ENCODE peak calls at places on chromosomes 16 and 17, in eight cellular contexts. N, Q, W, P, Z, R, Y and K are unnamed samples.

GRCh38 chr16:46897471-46897870 is 13.3 kb downstream of the GPT2 start:
- DNase-seq in N (no peak), Q (no peak), W (no peak), P (no peak), Z (no peak), R (no peak), Y (no peak), K (no peak)

GRCh38 chr17:48612456-48612853 is 1.6 kb upstream of the HOXB7 start:
- DNase-seq in N (no peak), Q (peak), W (no peak), P (no peak), Z (no peak), R (no peak), Y (no peak), K (no peak)

GRCh38 chr16:31440511-31441184 is 1.9 kb downstream of the ZNF843 start:
- DNase-seq in N (no peak), Q (no peak), W (no peak), P (no peak), Z (no peak), R (peak), Y (no peak), K (no peak)

GRCh38 chr16:57807968-57808528 is 5.8 kb upstream of the KIFC3 start:
- DNase-seq in N (peak), Q (peak), W (no peak), P (peak), Z (no peak), R (peak), Y (peak), K (peak)

GRCh38 chr17:1094591-1094990 is 85.2 kb downstream of the ABR start:
- DNase-seq in N (no peak), Q (no peak), W (no peak), P (no peak), Z (no peak), R (no peak), Y (no peak), K (no peak)

GRCh38 chr17:37138726-37139125 is 190.0 kb downstream of the AATF start:
- DNase-seq in N (no peak), Q (no peak), W (no peak), P (no peak), Z (no peak), R (no peak), Y (no peak), K (no peak)

GRCh38 chr16:55717326-55717725 is 61.5 kb downstream of the SLC6A2 start:
- DNase-seq in N (no peak), Q (no peak), W (no peak), P (no peak), Z (no peak), R (no peak), Y (no peak), K (no peak)

GRCh38 chr16:51951668-51952298 is 595.2 kb downstream of the TOX3 start:
- DNase-seq in N (no peak), Q (peak), W (no peak), P (no peak), Z (no peak), R (no peak), Y (no peak), K (no peak)

GRCh38 chr17:52376137-52376536 is 217.6 kb upstream of the CA10 start:
- DNase-seq in N (no peak), Q (no peak), W (no peak), P (no peak), Z (no peak), R (no peak), Y (no peak), K (no peak)